ENCODE peak calls at places on chromosomes 11 and 22, in nine cellular contexts. One of them, this sample, is unnamed.

GRCh38 chr11:134150195-134150903 is 73.4 kb downstream of the NCAPD3 start:
- DNase-seq in body of pancreas: no peak
- DNase-seq in NCI-H1105 treated with DMSO at 0.1 percent for 48 hours: no peak
- DNase-seq in NCI-H460: no peak
- DNase-seq in H4: no peak
- DNase-seq in kidney tubule cell: no peak
- DNase-seq in stimulated activated CD8-positive, alpha-beta memory T cell treated with anti-CD3 and anti-CD28 coated beads, Interleukin-4, amount 100 ng/mL, for 48 hours: no peak
- DNase-seq in effector CD4-positive, alpha-beta T cell: no peak
- DNase-seq in ELR: no peak
- DNase-seq in this sample: no peak

GRCh38 chr11:106152013-106152412 is 74.6 kb downstream of the AASDHPPT start:
- DNase-seq in body of pancreas: peak
- DNase-seq in NCI-H1105 treated with DMSO at 0.1 percent for 48 hours: no peak
- DNase-seq in NCI-H460: no peak
- DNase-seq in H4: peak
- DNase-seq in kidney tubule cell: peak
- DNase-seq in stimulated activated CD8-positive, alpha-beta memory T cell treated with anti-CD3 and anti-CD28 coated beads, Interleukin-4, amount 100 ng/mL, for 48 hours: no peak
- DNase-seq in effector CD4-positive, alpha-beta T cell: no peak
- DNase-seq in ELR: peak
- DNase-seq in this sample: peak

GRCh38 chr22:46390652-46391301 is 55.3 kb downstream of the TRMU start:
- DNase-seq in body of pancreas: peak
- DNase-seq in NCI-H1105 treated with DMSO at 0.1 percent for 48 hours: no peak
- DNase-seq in NCI-H460: no peak
- DNase-seq in H4: no peak
- DNase-seq in kidney tubule cell: peak
- DNase-seq in stimulated activated CD8-positive, alpha-beta memory T cell treated with anti-CD3 and anti-CD28 coated beads, Interleukin-4, amount 100 ng/mL, for 48 hours: no peak
- DNase-seq in effector CD4-positive, alpha-beta T cell: no peak
- DNase-seq in ELR: peak
- DNase-seq in this sample: peak

GRCh38 chr11:130223291-130223971 is 63.8 kb downstream of the ST14 start:
- DNase-seq in body of pancreas: no peak
- DNase-seq in NCI-H1105 treated with DMSO at 0.1 percent for 48 hours: no peak
- DNase-seq in NCI-H460: no peak
- DNase-seq in H4: peak
- DNase-seq in kidney tubule cell: no peak
- DNase-seq in stimulated activated CD8-positive, alpha-beta memory T cell treated with anti-CD3 and anti-CD28 coated beads, Interleukin-4, amount 100 ng/mL, for 48 hours: no peak
- DNase-seq in effector CD4-positive, alpha-beta T cell: no peak
- DNase-seq in ELR: no peak
- DNase-seq in this sample: no peak

GRCh38 chr11:134037093-134037908 is 31.6 kb upstream of the JAM3 start:
- DNase-seq in body of pancreas: peak
- DNase-seq in NCI-H1105 treated with DMSO at 0.1 percent for 48 hours: peak
- DNase-seq in NCI-H460: no peak
- DNase-seq in H4: peak
- DNase-seq in kidney tubule cell: peak
- DNase-seq in stimulated activated CD8-positive, alpha-beta memory T cell treated with anti-CD3 and anti-CD28 coated beads, Interleukin-4, amount 100 ng/mL, for 48 hours: peak
- DNase-seq in effector CD4-positive, alpha-beta T cell: peak
- DNase-seq in ELR: peak
- DNase-seq in this sample: peak

GRCh38 chr11:132987936-132988335 is 544.4 kb downstream of the OPCML start:
- DNase-seq in body of pancreas: no peak
- DNase-seq in NCI-H1105 treated with DMSO at 0.1 percent for 48 hours: no peak
- DNase-seq in NCI-H460: no peak
- DNase-seq in H4: no peak
- DNase-seq in kidney tubule cell: peak
- DNase-seq in stimulated activated CD8-positive, alpha-beta memory T cell treated with anti-CD3 and anti-CD28 coated beads, Interleukin-4, amount 100 ng/mL, for 48 hours: no peak
- DNase-seq in effector CD4-positive, alpha-beta T cell: no peak
- DNase-seq in ELR: peak
- DNase-seq in this sample: no peak

GRCh38 chr11:2510626-2511402 is 66.0 kb downstream of the KCNQ1 start:
- DNase-seq in body of pancreas: no peak
- DNase-seq in NCI-H1105 treated with DMSO at 0.1 percent for 48 hours: no peak
- DNase-seq in NCI-H460: no peak
- DNase-seq in H4: no peak
- DNase-seq in kidney tubule cell: no peak
- DNase-seq in stimulated activated CD8-positive, alpha-beta memory T cell treated with anti-CD3 and anti-CD28 coated beads, Interleukin-4, amount 100 ng/mL, for 48 hours: no peak
- DNase-seq in effector CD4-positive, alpha-beta T cell: no peak
- DNase-seq in ELR: no peak
- DNase-seq in this sample: no peak

GRCh38 chr22:19844423-19845368 is 10.0 kb downstream of the GNB1L start:
- DNase-seq in body of pancreas: peak
- DNase-seq in NCI-H1105 treated with DMSO at 0.1 percent for 48 hours: no peak
- DNase-seq in NCI-H460: no peak
- DNase-seq in H4: no peak
- DNase-seq in kidney tubule cell: peak
- DNase-seq in stimulated activated CD8-positive, alpha-beta memory T cell treated with anti-CD3 and anti-CD28 coated beads, Interleukin-4, amount 100 ng/mL, for 48 hours: no peak
- DNase-seq in effector CD4-positive, alpha-beta T cell: no peak
- DNase-seq in ELR: peak
- DNase-seq in this sample: no peak

GRCh38 chr11:110000858-110001257 is 92.3 kb upstream of the ZC3H12C start:
- DNase-seq in body of pancreas: no peak
- DNase-seq in NCI-H1105 treated with DMSO at 0.1 percent for 48 hours: no peak
- DNase-seq in NCI-H460: no peak
- DNase-seq in H4: no peak
- DNase-seq in kidney tubule cell: no peak
- DNase-seq in stimulated activated CD8-positive, alpha-beta memory T cell treated with anti-CD3 and anti-CD28 coated beads, Interleukin-4, amount 100 ng/mL, for 48 hours: no peak
- DNase-seq in effector CD4-positive, alpha-beta T cell: no peak
- DNase-seq in ELR: no peak
- DNase-seq in this sample: no peak

GRCh38 chr22:27461470-27461869 is 340.1 kb downstream of the MN1 start:
- DNase-seq in body of pancreas: no peak
- DNase-seq in NCI-H1105 treated with DMSO at 0.1 percent for 48 hours: no peak
- DNase-seq in NCI-H460: no peak
- DNase-seq in H4: peak
- DNase-seq in kidney tubule cell: peak
- DNase-seq in stimulated activated CD8-positive, alpha-beta memory T cell treated with anti-CD3 and anti-CD28 coated beads, Interleukin-4, amount 100 ng/mL, for 48 hours: no peak
- DNase-seq in effector CD4-positive, alpha-beta T cell: no peak
- DNase-seq in ELR: peak
- DNase-seq in this sample: no peak

GRCh38 chr11:70095541-70096252 is 17.6 kb downstream of the ANO1 start:
- DNase-seq in body of pancreas: no peak
- DNase-seq in NCI-H1105 treated with DMSO at 0.1 percent for 48 hours: no peak
- DNase-seq in NCI-H460: no peak
- DNase-seq in H4: no peak
- DNase-seq in kidney tubule cell: no peak
- DNase-seq in stimulated activated CD8-positive, alpha-beta memory T cell treated with anti-CD3 and anti-CD28 coated beads, Interleukin-4, amount 100 ng/mL, for 48 hours: no peak
- DNase-seq in effector CD4-positive, alpha-beta T cell: no peak
- DNase-seq in ELR: no peak
- DNase-seq in this sample: no peak

GRCh38 chr11:60372767-60373166 is 5.6 kb upstream of the MS4A7 start:
- DNase-seq in body of pancreas: no peak
- DNase-seq in NCI-H1105 treated with DMSO at 0.1 percent for 48 hours: no peak
- DNase-seq in NCI-H460: no peak
- DNase-seq in H4: no peak
- DNase-seq in kidney tubule cell: no peak
- DNase-seq in stimulated activated CD8-positive, alpha-beta memory T cell treated with anti-CD3 and anti-CD28 coated beads, Interleukin-4, amount 100 ng/mL, for 48 hours: no peak
- DNase-seq in effector CD4-positive, alpha-beta T cell: no peak
- DNase-seq in ELR: no peak
- DNase-seq in this sample: no peak

This sample was measured in NCI-H2171.